ENCODE peak calls at places on chromosome 15, in seven cellular contexts. W is fibroblast of the aortic adventitia, H is AG10803, D is fibroblast of pulmonary artery, O is WTC11, X is cardiac fibroblast, F is mesothelial cell of epicardium. V is an unnamed sample.
A peak's percentile ranks its signal among the peaks of the same experiment; 100 is the strongest.

GRCh38 chr15:72902245-72902928 is 118.8 kb upstream of the ADPGK start:
- DNase-seq in W (peak; percentile 97), H (peak; percentile 88), D (peak; percentile 59), O (no peak), X (peak; percentile 91), F (no peak), V (peak; percentile 75)

GRCh38 chr15:90062729-90063684 is 39.3 kb downstream of the IDH2 start:
- DNase-seq in W (no peak), H (no peak), D (no peak), O (no peak), X (no peak), F (no peak), V (no peak)

GRCh38 chr15:66498501-66499386 is 1.2 kb upstream of the SNAPC5 start:
- DNase-seq in W (peak; percentile 71), H (peak; percentile 53), D (peak; percentile 69), O (no peak), X (peak; percentile 66), F (no peak), V (peak; percentile 52)

GRCh38 chr15:64162869-64163661 is at the start of gene PPIB:
- DNase-seq in W (peak; percentile 96), H (peak; percentile 98), D (peak; percentile 98), O (peak; percentile 95), X (peak; percentile 99), F (peak; percentile 92), V (peak; percentile 96)

GRCh38 chr15:70314652-70315051 is 216.9 kb upstream of the TLE3 start:
- DNase-seq in W (no peak), H (no peak), D (no peak), O (no peak), X (no peak), F (no peak), V (no peak)

GRCh38 chr15:54792526-54792925 is 404.2 kb downstream of the RSL24D1 start:
- DNase-seq in W (no peak), H (no peak), D (no peak), O (peak; percentile 12), X (no peak), F (no peak), V (no peak)

GRCh38 chr15:37819191-37819590 is 115.2 kb upstream of the TMCO5A start:
- DNase-seq in W (peak; percentile 51), H (peak; percentile 26), D (peak; percentile 38), O (no peak), X (peak; percentile 33), F (no peak), V (peak; percentile 14)

GRCh38 chr15:82847703-82848102 is 38.3 kb downstream of the WHAMM start:
- DNase-seq in W (no peak), H (no peak), D (no peak), O (no peak), X (no peak), F (no peak), V (no peak)

GRCh38 chr15:42012937-42013482 is 7.8 kb downstream of the PLA2G4E start:
- DNase-seq in W (no peak), H (no peak), D (no peak), O (no peak), X (no peak), F (no peak), V (no peak)

GRCh38 chr15:72147416-72147815 is 29.2 kb downstream of the SENP8 start:
- DNase-seq in W (no peak), H (no peak), D (no peak), O (no peak), X (no peak), F (no peak), V (no peak)

GRCh38 chr15:89863918-89864317 is 29.9 kb downstream of the AP3S2 start:
- DNase-seq in W (peak; percentile 44), H (peak; percentile 25), D (peak; percentile 40), O (no peak), X (peak; percentile 63), F (no peak), V (no peak)

GRCh38 chr15:78131295-78132021 is at the start of gene CIB2:
- DNase-seq in W (peak; percentile 42), H (peak; percentile 57), D (peak; percentile 53), O (peak; percentile 82), X (peak; percentile 70), F (peak; percentile 77), V (no peak)

GRCh38 chr15:40320931-40321371 is 2.5 kb upstream of the INAFM2 start:
- DNase-seq in W (peak; percentile 77), H (peak; percentile 68), D (peak; percentile 74), O (peak; percentile 50), X (peak; percentile 82), F (no peak), V (peak; percentile 53)

GRCh38 chr15:75577401-75578205 is 1.5 kb downstream of the PTPN9 start:
- DNase-seq in W (peak; percentile 37), H (peak; percentile 22), D (peak; percentile 49), O (no peak), X (peak; percentile 38), F (no peak), V (no peak)

GRCh38 chr15:45703670-45704328 is 69.0 kb downstream of the SQOR start:
- DNase-seq in W (no peak), H (no peak), D (no peak), O (peak; percentile 44), X (no peak), F (no peak), V (no peak)

GRCh38 chr15:73822998-73823397 is 50.4 kb upstream of the TBC1D21 start:
- DNase-seq in W (peak; percentile 46), H (peak; percentile 22), D (peak; percentile 64), O (peak; percentile 56), X (peak; percentile 48), F (no peak), V (no peak)

GRCh38 chr15:63504247-63504978 is at the start of gene USP3:
- DNase-seq in W (peak; percentile 96), H (peak; percentile 96), D (peak; percentile 97), O (peak; percentile 92), X (peak; percentile 98), F (peak; percentile 85), V (peak; percentile 90)

GRCh38 chr15:100115711-100116090 is 226.1 kb downstream of the ADAMTS17 start:
- DNase-seq in W (peak; percentile 71), H (peak; percentile 54), D (peak; percentile 70), O (no peak), X (peak; percentile 79), F (no peak), V (no peak)

GRCh38 chr15:66760968-66761722 is 59.1 kb downstream of the SMAD6 start:
- DNase-seq in W (peak; percentile 65), H (no peak), D (peak; percentile 87), O (no peak), X (peak; percentile 88), F (no peak), V (no peak)

GRCh38 chr15:29379647-29380046 is 110.0 kb upstream of the NSMCE3 start:
- DNase-seq in W (no peak), H (no peak), D (no peak), O (no peak), X (no peak), F (no peak), V (no peak)

GRCh38 chr15:70309716-70310115 is 212.0 kb upstream of the TLE3 start:
- DNase-seq in W (no peak), H (no peak), D (no peak), O (no peak), X (no peak), F (no peak), V (no peak)

GRCh38 chr15:76139368-76140068 is 79.7 kb downstream of the TMEM266 start:
- DNase-seq in W (peak; percentile 79), H (peak; percentile 66), D (peak; percentile 84), O (peak; percentile 90), X (peak; percentile 80), F (no peak), V (peak; percentile 52)

GRCh38 chr15:82922737-82923136 is 29.8 kb downstream of the HOMER2 start:
- DNase-seq in W (no peak), H (no peak), D (no peak), O (no peak), X (no peak), F (no peak), V (no peak)

GRCh38 chr15:73900129-73900712 is 26.0 kb upstream of the LOXL1 start:
- DNase-seq in W (peak; percentile 65), H (peak; percentile 80), D (no peak), O (no peak), X (no peak), F (no peak), V (no peak)

GRCh38 chr15:94070341-94071275 is 160.8 kb upstream of the MCTP2 start:
- DNase-seq in W (no peak), H (peak; percentile 55), D (no peak), O (peak; percentile 11), X (no peak), F (no peak), V (peak; percentile 41)
- TF ChIP-seq CTCF in W (no peak), H (no peak), D (no peak), O (no peak), X (no peak), F (no peak), V (peak; percentile 24)

GRCh38 chr15:53586815-53587214 is 172.6 kb downstream of the WDR72 start:
- DNase-seq in W (no peak), H (no peak), D (peak; percentile 3), O (peak; percentile 87), X (no peak), F (no peak), V (no peak)
- TF ChIP-seq CTCF in W (no peak), H (no peak), D (no peak), O (peak; percentile 67), X (no peak), F (peak; percentile 43), V (peak; percentile 16)

DNA sequence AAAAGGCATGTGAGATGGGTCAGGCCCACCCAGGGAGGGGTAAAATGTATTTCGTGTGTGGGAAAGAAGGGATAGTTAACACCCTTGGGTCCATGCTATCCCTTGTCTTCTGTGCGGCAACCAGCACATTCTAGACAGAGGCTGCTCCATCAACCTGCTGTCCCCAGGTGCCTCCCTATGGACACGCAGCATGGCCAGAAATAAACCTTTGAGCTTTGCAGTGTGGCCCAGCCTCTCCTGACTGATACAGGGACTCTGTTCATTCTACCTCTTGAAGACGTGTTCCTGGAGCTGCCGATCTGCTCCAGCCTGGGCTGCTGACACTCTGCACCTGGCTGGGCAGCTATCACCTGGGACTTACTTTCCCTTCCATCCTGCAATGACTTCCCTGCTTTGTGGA is 4.1 kb upstream of the KLF13 start:
- DNase-seq in W (no peak), H (no peak), D (no peak), O (no peak), X (no peak), F (no peak), V (no peak)
- TF ChIP-seq CTCF in W (no peak), H (no peak), D (no peak), O (no peak), X (no peak), F (no peak), V (no peak)

DNA sequence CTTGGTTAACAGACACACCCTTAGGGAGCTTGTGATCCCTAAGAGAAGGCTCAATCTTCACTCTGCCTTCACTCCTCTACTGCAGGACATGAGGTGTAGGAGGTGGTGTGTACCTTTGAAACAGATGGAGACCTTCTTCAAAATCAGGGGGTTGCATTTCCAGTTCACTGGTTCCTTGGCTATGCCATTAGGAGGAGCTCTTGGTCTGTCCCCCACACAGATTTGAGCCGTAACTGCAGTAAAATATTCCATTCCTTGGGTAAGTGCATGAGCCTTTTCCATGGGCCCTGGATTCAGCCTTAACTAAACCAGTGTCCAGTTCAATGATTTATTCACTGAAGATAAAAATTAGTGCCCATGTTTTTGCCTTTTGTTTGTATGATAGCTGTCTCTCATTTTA is 144.6 kb downstream of the MCTP2 start:
- DNase-seq in W (no peak), H (no peak), D (no peak), O (peak; percentile 18), X (no peak), F (no peak), V (no peak)
- TF ChIP-seq CTCF in W (no peak), H (no peak), D (no peak), O (no peak), X (no peak), F (no peak), V (no peak)

GRCh38 chr15:57706405-57707209 is at the start of gene POLR2M:
- DNase-seq in W (peak; percentile 99), H (peak; percentile 98), D (peak; percentile 100), O (peak; percentile 76), X (peak; percentile 99), F (peak; percentile 74), V (peak; percentile 98)
- TF ChIP-seq CTCF in W (no peak), H (no peak), D (no peak), O (no peak), X (no peak), F (no peak), V (no peak)